ENCODE peak calls at places on chromosomes 2 and 18, in eight cellular contexts. One of them, this sample, is unnamed.

GRCh38 chr18:22848618-22849017 is 84.5 kb upstream of the RBBP8 start:
- DNase-seq in tibial artery: no peak
- DNase-seq in CD4-positive, CD25-positive, alpha-beta regulatory T cell: no peak
- DNase-seq in SIG-M5: no peak
- DNase-seq in psoas muscle: no peak
- DNase-seq in NCI-H1048: no peak
- DNase-seq in fibroblast of pulmonary artery: peak; percentile 93
- DNase-seq in KBM-7: no peak
- DNase-seq in this sample: no peak

GRCh38 chr18:49572935-49573334 is 11.1 kb downstream of the LIPG start:
- DNase-seq in tibial artery: no peak
- DNase-seq in CD4-positive, CD25-positive, alpha-beta regulatory T cell: no peak
- DNase-seq in SIG-M5: no peak
- DNase-seq in psoas muscle: no peak
- DNase-seq in NCI-H1048: no peak
- DNase-seq in fibroblast of pulmonary artery: no peak
- DNase-seq in KBM-7: no peak
- DNase-seq in this sample: no peak

GRCh38 chr2:1812926-1813325 is 68.6 kb upstream of the PXDN start:
- DNase-seq in tibial artery: no peak
- DNase-seq in CD4-positive, CD25-positive, alpha-beta regulatory T cell: no peak
- DNase-seq in SIG-M5: no peak
- DNase-seq in psoas muscle: no peak
- DNase-seq in NCI-H1048: no peak
- DNase-seq in fibroblast of pulmonary artery: no peak
- DNase-seq in KBM-7: no peak
- DNase-seq in this sample: no peak

GRCh38 chr2:238928520-238929241 is 80.8 kb downstream of the TWIST2 start:
- DNase-seq in tibial artery: no peak
- DNase-seq in CD4-positive, CD25-positive, alpha-beta regulatory T cell: no peak
- DNase-seq in SIG-M5: no peak
- DNase-seq in psoas muscle: no peak
- DNase-seq in NCI-H1048: no peak
- DNase-seq in fibroblast of pulmonary artery: no peak
- DNase-seq in KBM-7: no peak
- DNase-seq in this sample: no peak

GRCh38 chr18:3411854-3412268 is 38.1 kb upstream of the TGIF1 start:
- DNase-seq in tibial artery: no peak
- DNase-seq in CD4-positive, CD25-positive, alpha-beta regulatory T cell: peak; percentile 25
- DNase-seq in SIG-M5: no peak
- DNase-seq in psoas muscle: peak; percentile 21
- DNase-seq in NCI-H1048: no peak
- DNase-seq in fibroblast of pulmonary artery: no peak
- DNase-seq in KBM-7: no peak
- DNase-seq in this sample: peak; percentile 7

GRCh38 chr2:28349546-28350165 is 43.0 kb upstream of the FOSL2 start:
- DNase-seq in tibial artery: no peak
- DNase-seq in CD4-positive, CD25-positive, alpha-beta regulatory T cell: no peak
- DNase-seq in SIG-M5: no peak
- DNase-seq in psoas muscle: peak; percentile 1
- DNase-seq in NCI-H1048: no peak
- DNase-seq in fibroblast of pulmonary artery: no peak
- DNase-seq in KBM-7: no peak
- DNase-seq in this sample: no peak

GRCh38 chr18:79792988-79793355 is 4.8 kb upstream of the KCNG2 start:
- DNase-seq in tibial artery: no peak
- DNase-seq in CD4-positive, CD25-positive, alpha-beta regulatory T cell: no peak
- DNase-seq in SIG-M5: peak; percentile 53
- DNase-seq in psoas muscle: no peak
- DNase-seq in NCI-H1048: no peak
- DNase-seq in fibroblast of pulmonary artery: no peak
- DNase-seq in KBM-7: peak; percentile 67
- DNase-seq in this sample: no peak

GRCh38 chr2:12841021-12841420 is 124.3 kb downstream of the TRIB2 start:
- DNase-seq in tibial artery: no peak
- DNase-seq in CD4-positive, CD25-positive, alpha-beta regulatory T cell: no peak
- DNase-seq in SIG-M5: no peak
- DNase-seq in psoas muscle: no peak
- DNase-seq in NCI-H1048: no peak
- DNase-seq in fibroblast of pulmonary artery: no peak
- DNase-seq in KBM-7: no peak
- DNase-seq in this sample: no peak

GRCh38 chr2:48219555-48220436 is 310.2 kb upstream of the STON1 start:
- DNase-seq in tibial artery: no peak
- DNase-seq in CD4-positive, CD25-positive, alpha-beta regulatory T cell: no peak
- DNase-seq in SIG-M5: no peak
- DNase-seq in psoas muscle: no peak
- DNase-seq in NCI-H1048: no peak
- DNase-seq in fibroblast of pulmonary artery: no peak
- DNase-seq in KBM-7: no peak
- DNase-seq in this sample: no peak

This sample was measured in immature natural killer cell.